ENCODE peak calls at places on chromosomes 16 and 17, in nine cellular contexts. L is tibial nerve; C is uterus; E is IMR-90; I is heart right ventricle; O is fibroblast of pulmonary artery; J is right atrium auricular region; G is Caco-2; P is CD8-positive, alpha-beta T cell. B is an unnamed sample.

GRCh38 chr17:10171057-10171456 is 27.3 kb downstream of the GAS7 start:
- DNase-seq in P (no peak), L (no peak), C (peak), O (no peak), J (no peak), E (no peak), I (peak), G (no peak), B (peak)

GRCh38 chr16:50372611-50373344 is 4.0 kb upstream of the BRD7 start:
- DNase-seq in L (no peak), J (no peak), I (peak), P (no peak), G (no peak), E (peak), C (no peak), O (no peak), B (no peak)

GRCh38 chr17:8941980-8942617 is 23.4 kb downstream of the PIK3R5 start:
- DNase-seq in J (no peak), L (no peak), P (peak), E (no peak), O (no peak), C (no peak), I (no peak), G (no peak), B (no peak)

GRCh38 chr16:49085689-49086088 is 195.9 kb downstream of the CBLN1 start:
- DNase-seq in C (peak), I (no peak), P (no peak), L (no peak), G (no peak), J (no peak), E (peak), O (peak), B (no peak)

GRCh38 chr17:27469256-27469655 is 13.0 kb downstream of the KSR1 start:
- DNase-seq in O (no peak), E (no peak), I (no peak), P (no peak), G (no peak), J (no peak), C (no peak), L (no peak), B (no peak)

GRCh38 chr16:56741399-56741798 is 11.5 kb downstream of the NUP93 start:
- DNase-seq in C (no peak), G (no peak), L (no peak), J (no peak), I (no peak), O (no peak), E (no peak), P (no peak), B (no peak)

GRCh38 chr16:82544378-82544777 is 82.4 kb upstream of the CDH13 start:
- DNase-seq in E (no peak), L (no peak), J (no peak), O (no peak), G (no peak), P (no peak), C (no peak), I (no peak), B (no peak)

GRCh38 chr16:68887107-68887506 is 43.8 kb downstream of the TANGO6 start:
- DNase-seq in J (no peak), I (no peak), C (no peak), O (no peak), L (no peak), G (no peak), P (no peak), E (no peak), B (no peak)

GRCh38 chr17:81722184-81723120 is 10.4 kb downstream of the SLC25A10 start:
- DNase-seq in C (no peak), G (no peak), I (no peak), L (no peak), P (no peak), J (no peak), O (peak), E (no peak), B (no peak)

GRCh38 chr17:5694507-5694906 is 110.2 kb upstream of the NLRP1 start:
- DNase-seq in G (no peak), E (no peak), C (no peak), I (no peak), O (no peak), P (no peak), J (no peak), L (no peak), B (no peak)

GRCh38 chr17:31231852-31232251 is 65.2 kb downstream of the OMG start:
- DNase-seq in L (no peak), O (no peak), J (no peak), P (no peak), C (no peak), E (no peak), G (no peak), I (no peak), B (no peak)

GRCh38 chr16:58197314-58198012 is 443 bp downstream of the CSNK2A2 start:
- DNase-seq in J (no peak), O (no peak), E (no peak), P (no peak), I (peak), L (no peak), G (peak), C (no peak), B (no peak)

GRCh38 chr17:5373112-5373511 is 46.4 kb downstream of the NUP88 start:
- DNase-seq in I (no peak), G (no peak), O (no peak), J (no peak), E (no peak), P (no peak), C (no peak), L (no peak), B (no peak)

GRCh38 chr17:35578195-35578928 is at the start of gene PEX12:
- DNase-seq in E (peak), I (peak), G (peak), C (peak), O (peak), P (peak), J (peak), L (peak), B (peak)

GRCh38 chr16:58198022-58198683 is at the start of gene CSNK2A2:
- DNase-seq in O (peak), J (no peak), I (peak), L (no peak), P (peak), C (peak), G (peak), E (peak), B (peak)

GRCh38 chr17:14737984-14738651 is 437.2 kb downstream of the HS3ST3B1 start:
- DNase-seq in I (peak), C (no peak), J (peak), L (peak), O (peak), P (no peak), G (peak), E (peak), B (peak)

GRCh38 chr17:7293131-7293557 is 1.3 kb downstream of the YBX2 start:
- DNase-seq in C (no peak), P (no peak), G (no peak), J (no peak), I (no peak), L (no peak), E (no peak), O (peak), B (no peak)
- H3K4me3 ChIP-seq in C (no peak), P (no peak), G (no peak), J (no peak), I (no peak), L (no peak), E (no peak), O (no peak), B (no peak)

GRCh38 chr17:58531661-58532554 is 17.5 kb upstream of the MTMR4 start:
- DNase-seq in P (peak), E (peak), J (no peak), L (no peak), G (peak), O (peak), C (peak), I (peak), B (peak)

GRCh38 chr17:58531122-58531521 is 16.7 kb upstream of the MTMR4 start:
- DNase-seq in G (no peak), E (no peak), P (no peak), I (no peak), O (no peak), J (no peak), L (no peak), C (no peak), B (no peak)

GRCh38 chr17:58529275-58529674 is 14.8 kb upstream of the MTMR4 start:
- DNase-seq in P (no peak), J (no peak), O (peak), G (no peak), I (no peak), C (no peak), E (no peak), L (no peak), B (no peak)

GRCh38 chr17:58532555-58532951 is 18.1 kb upstream of the MTMR4 start:
- DNase-seq in L (no peak), J (no peak), C (no peak), I (no peak), O (no peak), G (no peak), E (no peak), P (no peak), B (no peak)

GRCh38 chr17:58530655-58531054 is 16.2 kb upstream of the MTMR4 start:
- DNase-seq in O (no peak), L (no peak), I (no peak), J (no peak), E (no peak), G (no peak), C (no peak), P (no peak), B (no peak)
- H3K4me3 ChIP-seq in O (no peak), L (no peak), I (peak), J (no peak), E (no peak), G (no peak), C (no peak), P (no peak), B (no peak)

GRCh38 chr17:44216173-44216572 is 3.3 kb downstream of the UBTF start:
- DNase-seq in L (no peak), G (no peak), C (no peak), E (no peak), I (no peak), O (no peak), P (peak), J (no peak), B (no peak)
- H3K4me3 ChIP-seq in L (no peak), G (no peak), C (no peak), E (no peak), I (no peak), O (no peak), P (peak), J (no peak), B (no peak)

GRCh38 chr17:16994626-16995025 is 22.7 kb upstream of the TNFRSF13B start:
- DNase-seq in C (no peak), G (no peak), P (no peak), J (no peak), E (no peak), I (no peak), O (no peak), L (no peak), B (no peak)

GRCh38 chr17:16989953-16990860 is 18.3 kb upstream of the TNFRSF13B start:
- DNase-seq in O (no peak), L (no peak), J (no peak), G (no peak), C (no peak), I (no peak), P (no peak), E (peak), B (no peak)

GRCh38 chr17:16989230-16989952 is 17.5 kb upstream of the TNFRSF13B start:
- DNase-seq in P (no peak), G (no peak), I (no peak), L (no peak), O (no peak), J (no peak), E (no peak), C (no peak), B (no peak)

GRCh38 chr17:16988749-16989229 is 16.9 kb upstream of the TNFRSF13B start:
- DNase-seq in G (no peak), C (no peak), E (no peak), J (no peak), O (peak), L (no peak), I (no peak), P (no peak), B (no peak)

DNA sequence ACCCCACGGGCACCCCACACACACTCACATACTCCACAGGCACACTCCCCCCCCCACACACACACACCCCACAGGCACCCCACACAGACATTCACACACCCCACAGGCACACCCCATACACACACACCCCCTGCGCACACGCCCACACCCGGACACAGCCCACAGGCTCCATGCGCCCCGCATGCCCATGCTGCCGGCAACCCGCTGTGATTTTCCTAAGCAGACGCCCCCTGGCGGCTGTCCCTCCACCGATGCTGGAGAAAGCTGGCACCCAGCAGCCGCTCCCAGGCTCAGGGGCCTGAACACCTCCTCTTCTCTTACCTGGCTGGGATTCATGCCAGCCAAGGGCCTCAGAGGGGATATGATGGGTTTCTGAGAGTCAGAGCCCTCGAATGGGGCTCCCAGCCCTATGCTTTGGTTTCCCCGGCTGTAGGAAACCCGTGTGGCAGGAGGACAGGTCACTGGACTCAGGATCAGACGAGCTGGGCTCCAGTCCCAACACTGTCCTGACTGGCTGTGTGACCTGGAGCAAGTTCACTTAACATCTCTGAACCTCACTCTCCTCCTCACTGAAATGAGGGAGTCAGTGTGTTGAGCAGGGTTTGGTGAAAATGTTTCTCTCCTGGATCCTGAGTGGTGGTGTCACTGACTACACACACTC is 19.6 kb upstream of the TNFRSF13B start:
- DNase-seq in E (peak), I (peak), O (peak), G (peak), J (peak), P (peak), L (peak), C (peak), B (peak)
- H3K4me3 ChIP-seq in E (no peak), I (no peak), O (no peak), G (no peak), J (no peak), P (no peak), L (no peak), C (no peak), B (no peak)

GRCh38 chr17:38746004-38746892 is 1.9 kb downstream of the PCGF2 start:
- DNase-seq in P (no peak), O (no peak), I (no peak), J (no peak), C (no peak), L (no peak), G (no peak), E (no peak), B (no peak)
- H3K4me3 ChIP-seq in P (no peak), O (peak), I (peak), J (peak), C (peak), L (peak), G (peak), E (peak), B (no peak)

GRCh38 chr17:3693829-3694231 is 2.1 kb downstream of the P2RX5 start:
- DNase-seq in C (no peak), P (no peak), G (no peak), O (no peak), E (no peak), J (no peak), L (no peak), I (no peak), B (peak)
- H3K4me3 ChIP-seq in C (no peak), P (no peak), G (no peak), O (no peak), E (no peak), J (no peak), L (no peak), I (no peak), B (no peak)

DNA sequence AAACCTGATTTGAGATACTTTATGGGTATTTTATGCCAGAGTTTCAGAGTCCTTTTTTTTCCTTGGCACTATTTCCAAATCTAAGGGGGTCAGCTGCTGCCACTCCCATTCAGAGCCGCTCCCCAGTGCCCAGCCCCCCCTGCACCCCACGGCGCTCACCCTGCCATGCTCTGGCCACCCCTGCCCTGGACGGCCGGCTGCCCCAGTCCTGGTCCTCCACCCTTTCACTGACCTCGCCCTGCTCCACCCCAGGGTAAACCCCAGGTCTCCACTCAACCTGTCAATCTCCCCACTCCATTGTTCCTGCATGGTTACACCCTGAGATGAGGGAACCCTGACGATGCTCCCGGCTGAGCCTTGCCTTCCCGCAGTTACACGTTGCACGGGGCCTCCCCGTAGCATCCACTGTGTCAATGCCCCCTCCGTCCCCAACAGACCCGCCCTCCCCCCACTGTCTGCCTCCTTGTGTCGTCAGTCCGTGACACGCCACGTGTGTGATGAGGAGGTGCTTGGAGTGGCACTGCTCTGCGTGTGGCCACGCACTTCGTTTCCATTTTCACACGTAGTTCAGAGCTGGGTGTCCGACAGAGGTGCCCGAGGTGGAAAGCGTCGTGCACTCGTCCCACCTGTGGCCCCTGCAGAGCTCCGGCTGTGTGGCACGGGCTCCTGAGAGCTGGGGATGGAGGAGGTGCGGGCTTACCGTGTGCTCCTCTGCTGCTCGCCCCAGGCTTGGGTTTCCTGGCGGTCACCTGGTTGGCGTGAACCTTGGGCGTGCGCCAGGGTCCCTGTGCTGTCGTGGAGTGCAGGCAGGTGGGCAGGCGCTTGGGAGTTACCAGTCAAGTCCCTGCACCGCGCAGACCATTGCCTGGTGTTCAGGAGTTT is 116.5 kb downstream of the BANP start:
- DNase-seq in O (no peak), E (no peak), G (no peak), C (no peak), P (no peak), I (no peak), J (no peak), L (no peak), B (peak)
- H3K4me3 ChIP-seq in O (no peak), E (no peak), G (no peak), C (no peak), P (no peak), I (no peak), J (no peak), L (no peak), B (no peak)

B was measured in aorta.